ENCODE peak calls at places on chromosomes 11 and 22, in four cellular contexts. R, N, P and Z are unnamed samples.

GRCh38 chr22:48886604-48887393 is 940.9 kb downstream of the BRD1 start:
- DNase-seq in R (no peak), N (no peak), P (no peak), Z (no peak)

GRCh38 chr11:110901441-110901840 is 189.2 kb upstream of the ARHGAP20 start:
- DNase-seq in R (no peak), N (no peak), P (no peak), Z (no peak)

GRCh38 chr22:39174498-39175120 is 22.1 kb upstream of the CBX7 start:
- DNase-seq in R (peak), N (peak), P (peak), Z (no peak)

GRCh38 chr11:15202626-15203025 is 87.9 kb downstream of the INSC start:
- DNase-seq in R (no peak), N (no peak), P (no peak), Z (no peak)

GRCh38 chr11:65417221-65417701 is 5.3 kb upstream of the NEAT1 start:
- DNase-seq in R (no peak), N (peak), P (peak), Z (no peak)

GRCh38 chr11:57331720-57332119 is 4.0 kb downstream of the SSRP1 start:
- DNase-seq in R (no peak), N (no peak), P (no peak), Z (no peak)

GRCh38 chr11:44774736-44775135 is 48.0 kb downstream of the TSPAN18 start:
- DNase-seq in R (no peak), N (no peak), P (no peak), Z (no peak)

GRCh38 chr11:61645179-61645868 is 34.9 kb upstream of the DAGLA start:
- DNase-seq in R (no peak), N (no peak), P (peak), Z (no peak)

GRCh38 chr11:36578458-36578857 is 10.7 kb downstream of the RAG1 start:
- DNase-seq in R (no peak), N (no peak), P (no peak), Z (no peak)

GRCh38 chr11:94767701-94768601 is at the start of gene AMOTL1:
- DNase-seq in R (no peak), N (peak), P (peak), Z (no peak)

GRCh38 chr11:116438651-116439479 is 333.9 kb downstream of the BUD13 start:
- DNase-seq in R (no peak), N (no peak), P (no peak), Z (no peak)

GRCh38 chr11:82854242-82854641 is 46.0 kb downstream of the PRCP start:
- DNase-seq in R (no peak), N (no peak), P (no peak), Z (no peak)

GRCh38 chr22:46053563-46054090 is 76.7 kb upstream of the WNT7B start:
- DNase-seq in R (no peak), N (peak), P (no peak), Z (peak)

GRCh38 chr11:97332271-97332670 is 942.5 kb downstream of the JRKL start:
- DNase-seq in R (no peak), N (no peak), P (no peak), Z (no peak)

GRCh38 chr11:122784325-122785155 is 53.8 kb upstream of the CRTAM start:
- DNase-seq in R (no peak), N (peak), P (no peak), Z (no peak)

GRCh38 chr11:126646701-126647209 is 291.3 kb downstream of the ST3GAL4 start:
- DNase-seq in R (no peak), N (peak), P (no peak), Z (no peak)

GRCh38 chr11:3623126-3623525 is 18.7 kb downstream of the ART5 start:
- DNase-seq in R (no peak), N (no peak), P (no peak), Z (peak)

GRCh38 chr11:61718613-61719302 is 33.7 kb upstream of the MYRF start:
- DNase-seq in R (no peak), N (peak), P (no peak), Z (no peak)

GRCh38 chr22:25651332-25651731 is 86.9 kb downstream of the GRK3 start:
- DNase-seq in R (no peak), N (no peak), P (peak), Z (no peak)

GRCh38 chr11:83508804-83509203 is 222.6 kb upstream of the CCDC90B start:
- DNase-seq in R (no peak), N (no peak), P (no peak), Z (no peak)

GRCh38 chr22:24938741-24939341 is 7.7 kb downstream of the LHFPL7 start:
- DNase-seq in R (no peak), N (peak), P (peak), Z (no peak)

GRCh38 chr11:92296138-92296515 is 71.5 kb downstream of the FAT3 start:
- DNase-seq in R (no peak), N (peak), P (no peak), Z (no peak)

GRCh38 chr11:3674189-3674588 is 3.0 kb upstream of the CHRNA10 start:
- DNase-seq in R (no peak), N (no peak), P (no peak), Z (no peak)

GRCh38 chr11:41245704-41246398 is 213.6 kb downstream of the LRRC4C start:
- DNase-seq in R (no peak), N (no peak), P (no peak), Z (no peak)

GRCh38 chr11:27613670-27613950 is 86.6 kb downstream of the BDNF start:
- DNase-seq in R (no peak), N (peak), P (no peak), Z (no peak)

GRCh38 chr11:48019230-48019584 is 38.8 kb downstream of the PTPRJ start:
- DNase-seq in R (no peak), N (peak), P (no peak), Z (no peak)

GRCh38 chr22:30015846-30016245 is 64.4 kb upstream of the HORMAD2 start:
- DNase-seq in R (no peak), N (no peak), P (no peak), Z (no peak)